ENCODE peak calls at places on chromosomes 7 and 10, in five cellular contexts. L, N, K, P and O are unnamed samples.

GRCh38 chr10:47139121-47139520 is 160.9 kb upstream of the GDF10 start:
- DNase-seq in K (no peak), N (no peak), P (no peak), L (no peak), O (no peak)

GRCh38 chr10:103833731-103834365 is 21.5 kb downstream of the SH3PXD2A start:
- DNase-seq in N (peak; percentile 86), L (no peak), P (peak; percentile 78), K (peak; percentile 64), O (peak; percentile 52)

GRCh38 chr10:62880162-62880561 is 64.0 kb upstream of the EGR2 start:
- DNase-seq in K (no peak), N (no peak), P (no peak), L (no peak), O (no peak)

GRCh38 chr10:29946614-29946952 is 112.8 kb downstream of the JCAD start:
- DNase-seq in P (no peak), N (no peak), L (no peak), K (no peak), O (no peak)

GRCh38 chr10:97062058-97062457 is 123.7 kb downstream of the SLIT1 start:
- DNase-seq in P (no peak), L (no peak), K (no peak), N (no peak), O (no peak)

GRCh38 chr7:82230826-82231581 is 212.6 kb downstream of the CACNA2D1 start:
- DNase-seq in N (no peak), P (no peak), L (no peak), K (no peak), O (no peak)

GRCh38 chr10:75234683-75235374 is 928 bp downstream of the COMTD1 start:
- DNase-seq in K (peak; percentile 38), N (no peak), L (peak; percentile 68), P (peak; percentile 69), O (peak; percentile 37)

GRCh38 chr10:48779077-48779476 is 94.4 kb downstream of the WDFY4 start:
- DNase-seq in N (no peak), L (no peak), P (no peak), K (no peak), O (no peak)

GRCh38 chr10:88793747-88794299 is 8.7 kb upstream of the LIPM start:
- DNase-seq in L (no peak), N (no peak), K (no peak), P (no peak), O (no peak)

GRCh38 chr7:84040365-84040764 is 154.2 kb downstream of the SEMA3A start:
- DNase-seq in L (no peak), N (no peak), P (no peak), K (no peak), O (no peak)

DNA sequence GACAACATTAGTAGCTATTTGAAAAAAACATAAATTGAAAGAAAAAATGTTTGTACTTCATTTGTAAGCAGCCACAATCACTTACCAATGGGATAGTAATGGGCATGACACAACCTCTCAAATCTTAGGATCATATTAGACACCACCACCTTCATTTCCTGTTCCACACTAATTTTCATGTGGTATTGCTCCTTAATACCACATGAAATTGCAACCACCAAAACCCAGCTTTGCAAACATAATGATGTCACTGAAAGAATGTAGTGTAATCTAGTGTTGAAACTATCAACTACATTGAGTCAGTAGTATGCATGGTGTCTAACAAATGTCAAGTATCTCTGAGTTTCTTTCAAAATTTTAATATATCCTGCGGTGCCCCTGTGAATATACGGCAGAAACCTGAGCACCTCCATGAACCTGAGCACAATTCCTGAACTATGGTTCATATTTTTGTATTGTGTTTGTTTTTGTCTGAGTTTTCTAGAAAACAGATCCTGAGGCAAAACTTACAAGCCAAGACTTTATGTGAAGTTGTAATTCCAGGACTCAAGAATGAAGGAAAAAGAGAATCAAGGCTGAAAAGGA is 4.7 kb upstream of the DGKI start:
- DNase-seq in K (no peak), N (no peak), P (no peak), L (no peak), O (no peak)
- H3K27ac ChIP-seq in K (no peak overlapping the region), N (no peak overlapping the region), P (no peak overlapping the region), L (no peak overlapping the region), O (no peak overlapping the region)

DNA sequence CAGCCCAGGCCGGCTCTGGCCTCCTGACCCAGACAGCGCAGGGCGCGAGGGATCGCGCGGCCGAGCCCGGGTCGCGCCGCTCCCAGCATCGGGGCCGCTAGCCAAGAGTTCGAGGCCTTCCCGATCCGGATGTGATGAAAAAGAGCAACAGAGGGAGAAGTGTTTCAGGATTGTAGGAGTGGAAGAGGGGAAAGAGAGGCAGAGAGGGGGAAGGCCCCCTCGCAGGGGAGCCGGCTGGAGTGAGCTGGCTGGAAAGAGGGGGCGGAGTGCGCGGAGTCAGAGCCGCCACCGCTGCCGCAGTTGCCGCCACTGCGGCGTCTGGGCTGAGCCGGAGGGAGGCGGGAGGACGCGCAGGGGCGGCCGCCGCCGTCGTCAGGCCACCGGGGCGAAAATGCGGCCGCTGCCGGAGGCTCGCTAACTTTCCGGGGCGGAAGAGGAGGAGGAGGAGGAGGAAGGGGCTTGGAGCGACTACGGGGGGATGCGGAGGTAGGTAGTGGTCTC is 307 bp downstream of the MDFIC start:
- DNase-seq in K (peak; percentile 66), N (peak; percentile 71), P (peak; percentile 46), L (no peak), O (peak; percentile 32)
- TF ChIP-seq CTCF in K (no peak), N (no peak), P (no peak), L (no peak), O (no peak)

GRCh38 chr7:21142081-21142480 is 285.8 kb upstream of the SP4 start:
- DNase-seq in P (no peak), N (no peak), K (no peak), L (no peak), O (no peak)

GRCh38 chr7:21137640-21138039 is 290.2 kb upstream of the SP4 start:
- DNase-seq in K (no peak), N (no peak), P (no peak), L (no peak), O (no peak)

GRCh38 chr7:21140622-21141021 is 287.3 kb upstream of the SP4 start:
- DNase-seq in K (no peak), L (no peak), N (no peak), P (peak; percentile 22), O (no peak)

GRCh38 chr7:21146642-21147423 is 281.1 kb upstream of the SP4 start:
- DNase-seq in K (no peak), L (no peak), P (no peak), N (no peak), O (no peak)

GRCh38 chr7:21141476-21141875 is 286.4 kb upstream of the SP4 start:
- DNase-seq in L (no peak), P (no peak), K (no peak), N (no peak), O (no peak)
- H3K27me3 ChIP-seq in L (no peaks in the 10 kb centered on the region), P (no peaks in the 10 kb centered on the region), K (no peaks in the 10 kb centered on the region), N (no peaks in the 10 kb centered on the region), O (no peaks in the 10 kb centered on the region)

DNA sequence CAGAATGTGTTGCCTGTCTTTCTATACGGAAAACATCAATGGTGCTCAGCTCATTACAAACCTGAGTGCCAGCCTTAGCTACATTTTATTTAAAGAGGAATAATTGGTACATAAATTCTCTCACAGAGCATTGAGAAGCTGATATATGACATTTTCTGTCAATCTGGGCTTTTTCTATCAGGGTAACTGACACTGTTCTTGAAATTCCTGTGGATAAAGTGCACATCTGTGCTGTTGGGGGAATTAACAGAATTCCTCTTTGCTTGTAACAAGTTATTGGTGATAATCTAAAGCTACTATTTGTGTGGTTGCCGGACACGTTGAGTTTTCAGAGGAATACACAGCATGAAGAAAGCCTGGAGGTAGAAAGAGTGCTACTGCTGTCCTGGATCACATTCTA is 668.6 kb downstream of the SORCS1 start:
- DNase-seq in L (no peak), K (no peak), N (no peak), P (no peak), O (no peak)
- H3K27ac ChIP-seq in L (no peak overlapping the region), K (no peak overlapping the region), N (no peak overlapping the region), P (no peak overlapping the region), O (no peak overlapping the region)

GRCh38 chr7:73894851-73895441 is 34.0 kb downstream of the TMEM270 start:
- DNase-seq in N (peak; percentile 99), P (peak; percentile 47), L (no peak), K (no peak), O (peak; percentile 86)
- TF ChIP-seq CTCF in N (peak; percentile 25), P (no peak), L (no peak), K (no peak), O (no peak)

GRCh38 chr7:67847063-67847798 is 850.6 kb downstream of the TYW1 start:
- DNase-seq in N (no peak), P (no peak), L (no peak), K (no peak), O (no peak)
- H3K27me3 ChIP-seq in N (peaks cover 2% of the 10 kb centered on the region), P (no peaks in the 10 kb centered on the region), L (peaks cover 4% of the 10 kb centered on the region), K (no peaks in the 10 kb centered on the region), O (peaks cover 15% of the 10 kb centered on the region)

GRCh38 chr10:1124796-1125195 is 68.6 kb downstream of the WDR37 start:
- DNase-seq in N (no peak), L (no peak), K (no peak), P (no peak), O (no peak)
- H3K27ac ChIP-seq in N (no peak overlapping the region), L (no peak overlapping the region), K (no peak overlapping the region), P (no peak overlapping the region), O (no peak overlapping the region)

DNA sequence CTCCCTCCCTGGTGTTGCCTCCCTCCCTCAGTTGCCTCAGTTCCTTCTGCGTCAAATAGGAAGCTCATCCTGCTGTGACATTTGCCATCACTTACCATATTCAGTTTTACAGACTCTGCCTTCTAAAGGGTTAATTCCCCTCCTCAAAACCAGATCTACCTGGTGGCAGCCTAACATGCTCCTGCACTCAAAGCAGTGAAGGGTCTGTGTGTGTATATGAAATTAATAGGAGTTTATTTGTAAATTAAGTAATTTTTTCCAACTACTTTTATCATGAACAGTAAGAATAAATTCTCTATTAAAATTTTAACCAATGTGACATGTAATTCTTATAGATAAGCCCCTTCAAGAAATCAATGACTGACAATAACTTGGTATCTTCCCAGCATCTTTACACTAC is 158.6 kb upstream of the INSYN2A start:
- DNase-seq in K (no peak), N (no peak), P (no peak), L (no peak), O (no peak)
- TF ChIP-seq CTCF in K (no peak), N (peak; percentile 33), P (no peak), L (peak; percentile 15), O (no peak)